ENCODE peak calls at places on chromosomes 16 and 17, in ten cellular contexts. V, C, R, O, F, I, S, Y, X and L are unnamed samples.

GRCh38 chr16:5044011-5044540 is 10.3 kb upstream of the NAGPA start:
- DNase-seq in Y (no peak), O (no peak), X (no peak), I (no peak), F (no peak), S (no peak), R (no peak), C (no peak), V (no peak), L (no peak)

GRCh38 chr16:84819644-84820304 is at the start of gene CRISPLD2:
- DNase-seq in F (peak; percentile 81), Y (peak; percentile 93), R (peak; percentile 89), I (peak; percentile 99), S (peak; percentile 80), V (peak; percentile 16), C (peak; percentile 97), O (peak; percentile 94), X (peak; percentile 82), L (peak; percentile 90)

GRCh38 chr17:72466199-72466598 is 345.4 kb downstream of the SOX9 start:
- DNase-seq in O (no peak), X (peak; percentile 65), C (no peak), S (peak; percentile 95), I (no peak), Y (no peak), F (no peak), V (no peak), R (peak; percentile 61), L (peak; percentile 62)

GRCh38 chr16:85173077-85173980 is 61.1 kb upstream of the CIBAR2 start:
- DNase-seq in O (no peak), X (no peak), Y (peak; percentile 37), F (no peak), V (no peak), S (no peak), I (peak; percentile 23), C (peak; percentile 57), R (no peak), L (no peak)

GRCh38 chr17:77684803-77685580 is 273.5 kb upstream of the TNRC6C start:
- DNase-seq in C (no peak), X (no peak), Y (no peak), F (no peak), S (no peak), I (no peak), O (no peak), V (no peak), R (no peak), L (no peak)

GRCh38 chr17:35895602-35896001 is 15.4 kb upstream of the CCL5 start:
- DNase-seq in S (no peak), F (no peak), X (no peak), V (no peak), C (no peak), R (no peak), Y (no peak), I (no peak), O (no peak), L (no peak)

GRCh38 chr17:50883850-50884291 is 17.7 kb upstream of the TOB1 start:
- DNase-seq in X (peak; percentile 49), Y (no peak), S (no peak), O (peak; percentile 36), R (peak; percentile 27), F (no peak), C (no peak), V (no peak), I (no peak), L (peak; percentile 32)

GRCh38 chr16:86508028-86508946 is 2.0 kb upstream of the FOXF1 start:
- DNase-seq in I (no peak), C (no peak), R (no peak), S (no peak), O (no peak), V (no peak), Y (no peak), F (no peak), X (no peak), L (no peak)

GRCh38 chr17:32660496-32660895 is 173.7 kb downstream of the CDK5R1 start:
- DNase-seq in V (no peak), O (no peak), F (no peak), I (no peak), S (no peak), X (no peak), R (no peak), C (no peak), Y (no peak), L (no peak)

GRCh38 chr16:7381671-7382070 is 49.0 kb downstream of the RBFOX1 start:
- DNase-seq in V (no peak), I (no peak), X (no peak), O (no peak), S (no peak), R (no peak), Y (no peak), C (no peak), F (no peak), L (no peak)

GRCh38 chr17:48547839-48548686 is 3.2 kb upstream of the HOXB2 start:
- DNase-seq in S (no peak), R (no peak), V (no peak), O (no peak), F (no peak), C (no peak), Y (no peak), I (no peak), X (no peak), L (no peak)

GRCh38 chr16:2520784-2521577 is 810 bp downstream of the AMDHD2 start:
- DNase-seq in Y (peak; percentile 86), C (peak; percentile 33), R (peak; percentile 73), I (no peak), F (peak; percentile 78), X (peak; percentile 58), S (no peak), V (no peak), O (peak; percentile 77), L (peak; percentile 75)

GRCh38 chr16:88499836-88500251 is 46.8 kb downstream of the ZFPM1 start:
- DNase-seq in V (no peak), Y (no peak), S (no peak), R (no peak), X (no peak), I (peak; percentile 55), O (no peak), F (no peak), C (peak; percentile 73), L (no peak)

GRCh38 chr16:27246439-27246838 is 22.1 kb downstream of the NSMCE1 start:
- DNase-seq in C (no peak), V (no peak), O (no peak), F (no peak), S (no peak), R (no peak), Y (no peak), X (no peak), I (no peak), L (no peak)

GRCh38 chr17:61284174-61284573 is 115.5 kb upstream of the TBX2 start:
- DNase-seq in X (no peak), I (no peak), R (no peak), O (no peak), S (no peak), F (no peak), Y (no peak), C (no peak), V (no peak), L (no peak)

GRCh38 chr17:32746698-32747097 is 130.2 kb downstream of the MYO1D start:
- DNase-seq in V (no peak), F (no peak), S (no peak), X (no peak), R (no peak), I (no peak), O (no peak), Y (no peak), C (no peak), L (no peak)

GRCh38 chr17:74243013-74243755 is 29.8 kb downstream of the TTYH2 start:
- DNase-seq in S (no peak), C (peak; percentile 70), F (no peak), V (no peak), R (no peak), O (no peak), I (peak; percentile 79), X (no peak), Y (no peak), L (no peak)

GRCh38 chr16:86611958-86612357 is 33.6 kb downstream of the FOXL1 start:
- DNase-seq in R (no peak), F (no peak), X (no peak), O (no peak), S (no peak), V (no peak), C (no peak), Y (no peak), I (no peak), L (no peak)

GRCh38 chr17:32298298-32298697 is 32.7 kb downstream of the RHBDL3 start:
- DNase-seq in Y (no peak), F (no peak), O (no peak), I (no peak), V (no peak), X (no peak), S (no peak), R (no peak), C (no peak), L (no peak)

GRCh38 chr16:2469399-2470233 is 1.5 kb upstream of the NTN3 start:
- DNase-seq in X (no peak), F (no peak), O (no peak), S (no peak), C (no peak), R (peak; percentile 55), Y (no peak), I (no peak), V (no peak), L (no peak)